ENCODE peak calls at places on chromosome 10, in six cellular contexts. One of them, this sample, is unnamed. For H3K4me1 and H3K36me3, the result is how much of the 10 kb centered on the place peaks cover.

GRCh38 chr10:76558586-76558985 is 1079.0 kb downstream of the KCNMA1 start:
- DNase-seq in left ventricle myocardium inferior: no peak
- DNase-seq in tibial nerve: peak
- DNase-seq in upper lobe of right lung: no peak
- DNase-seq in transverse colon: peak
- DNase-seq in lung: peak
- DNase-seq in this sample: no peak

GRCh38 chr10:73991846-73992245 is 6.1 kb upstream of the VCL start:
- DNase-seq in left ventricle myocardium inferior: peak
- DNase-seq in tibial nerve: peak
- DNase-seq in upper lobe of right lung: peak
- DNase-seq in transverse colon: peak
- DNase-seq in lung: peak
- DNase-seq in this sample: no peak

GRCh38 chr10:37754538-37755323 is 102.7 kb downstream of the ZNF248 start:
- DNase-seq in left ventricle myocardium inferior: no peak
- DNase-seq in tibial nerve: no peak
- DNase-seq in upper lobe of right lung: no peak
- DNase-seq in transverse colon: peak
- DNase-seq in lung: no peak
- DNase-seq in this sample: no peak

GRCh38 chr10:6778992-6779701 is 199.1 kb upstream of the PRKCQ start:
- DNase-seq in left ventricle myocardium inferior: no peak
- DNase-seq in tibial nerve: no peak
- DNase-seq in upper lobe of right lung: no peak
- DNase-seq in transverse colon: no peak
- DNase-seq in lung: peak
- DNase-seq in this sample: no peak

GRCh38 chr10:115001506-115002381 is 63.7 kb downstream of the TRUB1 start:
- DNase-seq in left ventricle myocardium inferior: no peak
- DNase-seq in tibial nerve: no peak
- DNase-seq in upper lobe of right lung: no peak
- DNase-seq in transverse colon: no peak
- DNase-seq in lung: no peak
- DNase-seq in this sample: peak

GRCh38 chr10:29482591-29483421 is 152.0 kb downstream of the SVIL start:
- DNase-seq in left ventricle myocardium inferior: no peak
- DNase-seq in tibial nerve: no peak
- DNase-seq in upper lobe of right lung: no peak
- DNase-seq in transverse colon: no peak
- DNase-seq in lung: no peak
- DNase-seq in this sample: peak

GRCh38 chr10:100038561-100039071 is 28.9 kb upstream of the DNMBP start:
- DNase-seq in left ventricle myocardium inferior: no peak
- DNase-seq in tibial nerve: no peak
- DNase-seq in upper lobe of right lung: no peak
- DNase-seq in transverse colon: peak
- DNase-seq in lung: no peak
- DNase-seq in this sample: peak

GRCh38 chr10:99431190-99431549 is 746 bp upstream of the GOT1 start:
- DNase-seq in left ventricle myocardium inferior: peak
- DNase-seq in tibial nerve: peak
- DNase-seq in upper lobe of right lung: peak
- DNase-seq in transverse colon: peak
- DNase-seq in lung: peak
- DNase-seq in this sample: peak

GRCh38 chr10:123637326-123637880 is 28.8 kb upstream of the GPR26 start:
- DNase-seq in left ventricle myocardium inferior: no peak
- DNase-seq in tibial nerve: no peak
- DNase-seq in upper lobe of right lung: no peak
- DNase-seq in transverse colon: no peak
- DNase-seq in lung: no peak
- DNase-seq in this sample: no peak

GRCh38 chr10:29699621-29700020 is 64.8 kb upstream of the SVIL start:
- DNase-seq in left ventricle myocardium inferior: no peak
- DNase-seq in tibial nerve: no peak
- DNase-seq in upper lobe of right lung: no peak
- DNase-seq in transverse colon: no peak
- DNase-seq in lung: no peak
- DNase-seq in this sample: no peak

GRCh38 chr10:1201010-1201807 is 145.0 kb downstream of the WDR37 start:
- DNase-seq in left ventricle myocardium inferior: no peak
- DNase-seq in tibial nerve: no peak
- DNase-seq in upper lobe of right lung: peak
- DNase-seq in transverse colon: no peak
- DNase-seq in lung: no peak
- DNase-seq in this sample: no peak

GRCh38 chr10:101032637-101033201 is 1.7 kb downstream of the SFXN3 start:
- DNase-seq in left ventricle myocardium inferior: peak
- DNase-seq in tibial nerve: peak
- DNase-seq in upper lobe of right lung: no peak
- DNase-seq in transverse colon: no peak
- DNase-seq in lung: peak
- DNase-seq in this sample: peak

GRCh38 chr10:70115948-70116682 is 16.5 kb downstream of the AIFM2 start:
- DNase-seq in left ventricle myocardium inferior: peak
- DNase-seq in tibial nerve: peak
- DNase-seq in upper lobe of right lung: no peak
- DNase-seq in transverse colon: peak
- DNase-seq in lung: peak
- DNase-seq in this sample: peak

GRCh38 chr10:14579405-14579804 is 195.3 kb downstream of the FAM107B start:
- DNase-seq in left ventricle myocardium inferior: no peak
- DNase-seq in tibial nerve: no peak
- DNase-seq in upper lobe of right lung: no peak
- DNase-seq in transverse colon: no peak
- DNase-seq in lung: no peak
- DNase-seq in this sample: peak

GRCh38 chr10:6141296-6142151 is 52.7 kb downstream of the RBM17 start:
- DNase-seq in left ventricle myocardium inferior: no peak
- DNase-seq in tibial nerve: no peak
- DNase-seq in upper lobe of right lung: no peak
- DNase-seq in transverse colon: no peak
- DNase-seq in lung: no peak
- DNase-seq in this sample: peak

GRCh38 chr10:43120948-43121290 is 17.3 kb upstream of the CSGALNACT2 start:
- DNase-seq in left ventricle myocardium inferior: no peak
- DNase-seq in tibial nerve: peak
- DNase-seq in upper lobe of right lung: peak
- DNase-seq in transverse colon: peak
- DNase-seq in lung: no peak
- DNase-seq in this sample: no peak

GRCh38 chr10:43118631-43119415 is 19.4 kb upstream of the CSGALNACT2 start:
- DNase-seq in left ventricle myocardium inferior: no peak
- DNase-seq in tibial nerve: no peak
- DNase-seq in upper lobe of right lung: peak
- DNase-seq in transverse colon: no peak
- DNase-seq in lung: no peak
- DNase-seq in this sample: no peak

GRCh38 chr10:43120116-43120947 is 17.9 kb upstream of the CSGALNACT2 start:
- DNase-seq in left ventricle myocardium inferior: no peak
- DNase-seq in tibial nerve: no peak
- DNase-seq in upper lobe of right lung: peak
- DNase-seq in transverse colon: no peak
- DNase-seq in lung: no peak
- DNase-seq in this sample: no peak

GRCh38 chr10:43117777-43118583 is 20.3 kb upstream of the CSGALNACT2 start:
- DNase-seq in left ventricle myocardium inferior: no peak
- DNase-seq in tibial nerve: no peak
- DNase-seq in upper lobe of right lung: peak
- DNase-seq in transverse colon: no peak
- DNase-seq in lung: no peak
- DNase-seq in this sample: no peak

DNA sequence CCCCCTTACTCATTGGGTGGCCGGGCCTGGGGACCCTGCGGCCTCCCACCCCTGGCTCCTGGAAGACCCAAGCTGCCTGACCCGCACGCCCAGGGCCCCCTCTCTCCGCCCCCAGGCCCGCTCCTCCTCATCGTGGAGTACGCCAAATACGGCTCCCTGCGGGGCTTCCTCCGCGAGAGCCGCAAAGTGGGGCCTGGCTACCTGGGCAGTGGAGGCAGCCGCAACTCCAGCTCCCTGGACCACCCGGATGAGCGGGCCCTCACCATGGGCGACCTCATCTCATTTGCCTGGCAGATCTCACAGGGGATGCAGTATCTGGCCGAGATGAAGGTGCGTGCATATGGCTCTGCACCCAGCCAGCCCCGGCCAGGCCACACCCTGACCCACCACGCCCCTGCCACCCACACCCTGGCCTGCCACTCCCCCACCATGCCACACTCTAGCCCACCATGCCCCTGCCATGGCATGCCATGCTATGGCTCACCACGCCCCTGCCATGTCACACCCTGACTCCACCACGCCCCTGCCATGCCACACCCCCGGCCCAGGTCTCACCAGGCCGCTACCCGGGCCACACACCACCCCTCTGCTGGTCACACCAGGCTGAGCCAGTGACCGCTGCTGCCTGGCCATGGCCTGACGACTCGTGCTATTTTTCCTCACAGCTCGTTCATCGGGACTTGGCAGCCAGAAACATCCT is 18.7 kb upstream of the CSGALNACT2 start:
- DNase-seq in left ventricle myocardium inferior: no peak
- DNase-seq in tibial nerve: no peak
- DNase-seq in upper lobe of right lung: peak
- DNase-seq in transverse colon: no peak
- DNase-seq in lung: no peak
- DNase-seq in this sample: no peak
- H3K4me1 ChIP-seq in left ventricle myocardium inferior: under half
- H3K4me1 ChIP-seq in tibial nerve: under half
- H3K4me1 ChIP-seq in upper lobe of right lung: under half
- H3K4me1 ChIP-seq in transverse colon: under half
- H3K4me1 ChIP-seq in lung: under half
- H3K4me1 ChIP-seq in this sample: under half

GRCh38 chr10:97891497-97892167 is 42.0 kb downstream of the GOLGA7B start:
- DNase-seq in left ventricle myocardium inferior: no peak
- DNase-seq in tibial nerve: no peak
- DNase-seq in upper lobe of right lung: peak
- DNase-seq in transverse colon: no peak
- DNase-seq in lung: peak
- DNase-seq in this sample: peak

GRCh38 chr10:97892961-97893360 is 43.3 kb downstream of the GOLGA7B start:
- DNase-seq in left ventricle myocardium inferior: no peak
- DNase-seq in tibial nerve: no peak
- DNase-seq in upper lobe of right lung: no peak
- DNase-seq in transverse colon: no peak
- DNase-seq in lung: no peak
- DNase-seq in this sample: no peak

GRCh38 chr10:97895084-97895483 is 45.4 kb downstream of the GOLGA7B start:
- DNase-seq in left ventricle myocardium inferior: no peak
- DNase-seq in tibial nerve: no peak
- DNase-seq in upper lobe of right lung: no peak
- DNase-seq in transverse colon: no peak
- DNase-seq in lung: no peak
- DNase-seq in this sample: no peak

GRCh38 chr10:97894092-97894491 is 44.4 kb downstream of the GOLGA7B start:
- DNase-seq in left ventricle myocardium inferior: no peak
- DNase-seq in tibial nerve: no peak
- DNase-seq in upper lobe of right lung: no peak
- DNase-seq in transverse colon: no peak
- DNase-seq in lung: no peak
- DNase-seq in this sample: no peak

GRCh38 chr10:97892506-97892905 is 42.9 kb downstream of the GOLGA7B start:
- DNase-seq in left ventricle myocardium inferior: no peak
- DNase-seq in tibial nerve: no peak
- DNase-seq in upper lobe of right lung: no peak
- DNase-seq in transverse colon: no peak
- DNase-seq in lung: no peak
- DNase-seq in this sample: no peak
- H3K27ac ChIP-seq in left ventricle myocardium inferior: no peak
- H3K27ac ChIP-seq in tibial nerve: no peak
- H3K27ac ChIP-seq in upper lobe of right lung: peak
- H3K27ac ChIP-seq in transverse colon: no peak
- H3K27ac ChIP-seq in lung: peak
- H3K27ac ChIP-seq in this sample: no peak

GRCh38 chr10:63066606-63067005 is 66.5 kb upstream of the NRBF2 start:
- DNase-seq in left ventricle myocardium inferior: no peak
- DNase-seq in tibial nerve: no peak
- DNase-seq in upper lobe of right lung: no peak
- DNase-seq in transverse colon: no peak
- DNase-seq in lung: no peak
- DNase-seq in this sample: no peak
- H3K36me3 ChIP-seq in left ventricle myocardium inferior: under half
- H3K36me3 ChIP-seq in tibial nerve: under half
- H3K36me3 ChIP-seq in upper lobe of right lung: under half
- H3K36me3 ChIP-seq in transverse colon: under half
- H3K36me3 ChIP-seq in lung: under half
- H3K36me3 ChIP-seq in this sample: under half

GRCh38 chr10:129942391-129942790 is 21.7 kb downstream of the EBF3 start:
- DNase-seq in left ventricle myocardium inferior: peak
- DNase-seq in tibial nerve: no peak
- DNase-seq in upper lobe of right lung: no peak
- DNase-seq in transverse colon: no peak
- DNase-seq in lung: no peak
- DNase-seq in this sample: no peak

GRCh38 chr10:129941199-129942018 is 22.7 kb downstream of the EBF3 start:
- DNase-seq in left ventricle myocardium inferior: peak
- DNase-seq in tibial nerve: no peak
- DNase-seq in upper lobe of right lung: no peak
- DNase-seq in transverse colon: no peak
- DNase-seq in lung: no peak
- DNase-seq in this sample: no peak

GRCh38 chr10:129945031-129945430 is 19.0 kb downstream of the EBF3 start:
- DNase-seq in left ventricle myocardium inferior: peak
- DNase-seq in tibial nerve: no peak
- DNase-seq in upper lobe of right lung: no peak
- DNase-seq in transverse colon: no peak
- DNase-seq in lung: no peak
- DNase-seq in this sample: no peak

GRCh38 chr10:129942019-129942277 is 22.1 kb downstream of the EBF3 start:
- DNase-seq in left ventricle myocardium inferior: no peak
- DNase-seq in tibial nerve: no peak
- DNase-seq in upper lobe of right lung: no peak
- DNase-seq in transverse colon: no peak
- DNase-seq in lung: no peak
- DNase-seq in this sample: no peak

DNA sequence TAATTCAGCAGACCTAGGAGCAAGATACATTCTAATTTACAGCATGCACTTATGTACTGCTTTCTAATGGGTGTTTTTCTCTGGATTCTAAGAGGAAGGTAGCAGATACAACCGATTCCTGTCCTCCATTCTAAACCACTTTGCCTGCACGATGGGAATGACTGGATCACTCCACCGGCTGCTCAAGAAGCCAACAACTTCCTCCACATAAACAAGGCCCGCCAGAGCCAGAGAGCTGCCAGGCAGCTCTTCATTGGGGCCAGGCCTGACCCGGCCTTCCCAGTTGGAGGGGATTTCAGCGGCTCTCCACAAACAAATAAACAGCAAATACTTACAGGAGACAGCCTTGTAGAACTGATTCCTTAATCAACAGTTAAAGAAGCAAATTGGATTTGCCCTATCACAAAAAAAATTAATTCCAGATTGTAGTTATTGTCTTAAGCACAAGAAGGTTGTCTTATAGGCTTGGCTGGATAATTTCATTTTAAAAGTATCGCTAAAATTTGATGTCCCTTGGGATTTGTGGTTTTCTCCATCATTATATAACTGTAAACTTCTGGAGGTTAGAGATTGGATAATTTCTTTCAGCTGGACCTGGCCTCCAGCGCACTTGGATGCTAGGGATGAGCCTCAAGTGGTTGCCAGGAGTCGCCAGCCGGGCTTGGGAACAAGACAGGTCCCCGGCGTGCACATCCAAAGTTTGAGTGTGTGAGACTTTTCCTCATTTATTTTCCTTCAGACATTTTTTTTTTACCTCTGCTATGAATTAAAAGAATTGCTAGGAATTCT is 20.9 kb downstream of the EBF3 start:
- DNase-seq in left ventricle myocardium inferior: peak
- DNase-seq in tibial nerve: no peak
- DNase-seq in upper lobe of right lung: no peak
- DNase-seq in transverse colon: no peak
- DNase-seq in lung: no peak
- DNase-seq in this sample: no peak
- H3K4me1 ChIP-seq in left ventricle myocardium inferior: half or more
- H3K4me1 ChIP-seq in tibial nerve: under half
- H3K4me1 ChIP-seq in upper lobe of right lung: under half
- H3K4me1 ChIP-seq in transverse colon: under half
- H3K4me1 ChIP-seq in lung: under half
- H3K4me1 ChIP-seq in this sample: under half

This sample was measured in cardiac muscle cell.